ENCODE peak calls at places on chromosomes 12 and 14, in seven cellular contexts. B, K, Z, H, A, O and T are unnamed samples.
A peak's percentile ranks its signal among the peaks of the same experiment; 100 is the strongest.

GRCh38 chr12:123714302-123714627 is 2.1 kb downstream of the ATP6V0A2 start:
- DNase-seq in B (no peak), K (no peak), Z (no peak), H (no peak), A (no peak), O (no peak), T (no peak)

GRCh38 chr12:75635606-75636444 is 124.4 kb upstream of the KRR1 start:
- DNase-seq in B (peak; percentile 70), K (peak; percentile 88), Z (no peak), H (no peak), A (no peak), O (peak; percentile 96), T (peak; percentile 93)

GRCh38 chr14:100790785-100791667 is 34.9 kb upstream of the MEG3 start:
- DNase-seq in B (no peak), K (no peak), Z (no peak), H (no peak), A (no peak), O (peak; percentile 48), T (no peak)

GRCh38 chr14:103679351-103679750 is 35.9 kb downstream of the XRCC3 start:
- DNase-seq in B (no peak), K (peak; percentile 10), Z (peak; percentile 76), H (peak; percentile 42), A (peak; percentile 62), O (peak; percentile 35), T (no peak)

GRCh38 chr14:88707088-88707487 is 85.7 kb downstream of the EML5 start:
- DNase-seq in B (no peak), K (no peak), Z (no peak), H (no peak), A (no peak), O (no peak), T (no peak)

GRCh38 chr12:54378791-54379400 is 5.6 kb downstream of the ZNF385A start:
- DNase-seq in B (no peak), K (no peak), Z (peak; percentile 94), H (peak; percentile 83), A (peak; percentile 80), O (no peak), T (no peak)

GRCh38 chr14:92173668-92174067 is 51.9 kb downstream of the CPSF2 start:
- DNase-seq in B (no peak), K (no peak), Z (no peak), H (no peak), A (no peak), O (no peak), T (no peak)

GRCh38 chr14:31902915-31903646 is 174.0 kb upstream of the ARHGAP5 start:
- DNase-seq in B (no peak), K (no peak), Z (no peak), H (no peak), A (no peak), O (no peak), T (no peak)

GRCh38 chr14:102540310-102541028 is 30.9 kb upstream of the ANKRD9 start:
- DNase-seq in B (no peak), K (no peak), Z (peak; percentile 65), H (no peak), A (no peak), O (peak; percentile 24), T (no peak)

GRCh38 chr14:100665518-100666032 is 61.1 kb upstream of the DLK1 start:
- DNase-seq in B (no peak), K (no peak), Z (peak; percentile 46), H (no peak), A (no peak), O (peak; percentile 55), T (no peak)

GRCh38 chr14:96225745-96226151 is 21.1 kb downstream of the BDKRB2 start:
- DNase-seq in B (peak; percentile 21), K (peak; percentile 45), Z (peak; percentile 90), H (no peak), A (peak; percentile 56), O (peak; percentile 63), T (no peak)

GRCh38 chr14:105181542-105182295 is 607 bp upstream of the NUDT14 start:
- DNase-seq in B (no peak), K (no peak), Z (no peak), H (no peak), A (no peak), O (no peak), T (no peak)
- H3K4me3 ChIP-seq in B (no peak overlapping the region), K (no peak overlapping the region), Z (peak overlapping the region; percentile 53), H (no peak overlapping the region), A (peak overlapping the region; percentile 44), O (no peak overlapping the region), T (peak overlapping the region; percentile 18)

GRCh38 chr14:37054144-37054543 is 118.3 kb downstream of the SLC25A21 start:
- DNase-seq in B (no peak), K (no peak), Z (no peak), H (no peak), A (no peak), O (no peak), T (no peak)
- TF ChIP-seq CTCF in B (no peak), K (no peak), Z (no peak), H (no peak), A (no peak), O (no peak), T (no peak)

GRCh38 chr12:72509893-72510292 is 237.7 kb downstream of the TRHDE start:
- DNase-seq in B (no peak), K (no peak), Z (no peak), H (no peak), A (no peak), O (no peak), T (no peak)
- H3K4me3 ChIP-seq in B (no peak overlapping the region), K (no peak overlapping the region), Z (no peak overlapping the region), H (no peak overlapping the region), A (no peak overlapping the region), O (no peak overlapping the region), T (no peak overlapping the region)

DNA sequence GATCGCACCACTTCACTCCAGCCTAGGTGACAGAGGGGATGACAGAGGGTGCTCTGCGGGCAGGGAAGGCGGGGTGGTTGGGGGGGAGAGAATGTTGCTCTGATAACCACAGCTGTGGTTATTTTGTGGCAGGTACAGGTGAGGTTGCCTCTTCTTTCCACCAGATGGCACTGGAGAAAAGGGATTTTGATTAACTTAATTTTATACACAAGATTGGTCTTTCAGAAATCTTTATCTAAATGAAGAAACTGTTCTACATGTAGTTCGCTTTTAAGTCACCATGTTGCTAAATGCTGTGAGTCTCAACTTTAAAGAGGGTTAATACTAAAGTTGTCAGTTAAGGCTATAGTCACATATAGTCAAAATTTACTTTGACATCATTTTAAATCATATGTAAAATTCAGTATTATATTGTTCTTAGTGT is 25.7 kb downstream of the FGF23 start:
- DNase-seq in B (no peak), K (no peak), Z (peak; percentile 78), H (no peak), A (peak; percentile 68), O (peak; percentile 11), T (peak; percentile 6)
- TF ChIP-seq CTCF in B (peak; percentile 37), K (peak; percentile 39), Z (peak; percentile 94), H (peak; percentile 58), A (peak; percentile 61), O (peak; percentile 28), T (peak; percentile 57)

GRCh38 chr12:26195641-26196423 is 459 bp downstream of the SSPN start:
- DNase-seq in B (no peak), K (no peak), Z (peak; percentile 84), H (peak; percentile 47), A (peak; percentile 65), O (peak; percentile 45), T (no peak)
- H3K4me3 ChIP-seq in B (peak overlapping the region; percentile 55), K (peak overlapping the region; percentile 44), Z (peak overlapping the region; percentile 78), H (peak overlapping the region; percentile 58), A (peak overlapping the region; percentile 66), O (peak overlapping the region; percentile 51), T (peak overlapping the region; percentile 54)

GRCh38 chr12:74370608-74371216 is 166.9 kb upstream of the ATXN7L3B start:
- DNase-seq in B (no peak), K (no peak), Z (no peak), H (no peak), A (no peak), O (no peak), T (no peak)

GRCh38 chr12:74365178-74365964 is 172.3 kb upstream of the ATXN7L3B start:
- DNase-seq in B (no peak), K (no peak), Z (peak; percentile 81), H (no peak), A (peak; percentile 66), O (peak; percentile 68), T (peak; percentile 31)
- TF ChIP-seq CTCF in B (no peak), K (peak; percentile 47), Z (peak; percentile 65), H (no peak), A (peak; percentile 79), O (peak; percentile 67), T (peak; percentile 53)

DNA sequence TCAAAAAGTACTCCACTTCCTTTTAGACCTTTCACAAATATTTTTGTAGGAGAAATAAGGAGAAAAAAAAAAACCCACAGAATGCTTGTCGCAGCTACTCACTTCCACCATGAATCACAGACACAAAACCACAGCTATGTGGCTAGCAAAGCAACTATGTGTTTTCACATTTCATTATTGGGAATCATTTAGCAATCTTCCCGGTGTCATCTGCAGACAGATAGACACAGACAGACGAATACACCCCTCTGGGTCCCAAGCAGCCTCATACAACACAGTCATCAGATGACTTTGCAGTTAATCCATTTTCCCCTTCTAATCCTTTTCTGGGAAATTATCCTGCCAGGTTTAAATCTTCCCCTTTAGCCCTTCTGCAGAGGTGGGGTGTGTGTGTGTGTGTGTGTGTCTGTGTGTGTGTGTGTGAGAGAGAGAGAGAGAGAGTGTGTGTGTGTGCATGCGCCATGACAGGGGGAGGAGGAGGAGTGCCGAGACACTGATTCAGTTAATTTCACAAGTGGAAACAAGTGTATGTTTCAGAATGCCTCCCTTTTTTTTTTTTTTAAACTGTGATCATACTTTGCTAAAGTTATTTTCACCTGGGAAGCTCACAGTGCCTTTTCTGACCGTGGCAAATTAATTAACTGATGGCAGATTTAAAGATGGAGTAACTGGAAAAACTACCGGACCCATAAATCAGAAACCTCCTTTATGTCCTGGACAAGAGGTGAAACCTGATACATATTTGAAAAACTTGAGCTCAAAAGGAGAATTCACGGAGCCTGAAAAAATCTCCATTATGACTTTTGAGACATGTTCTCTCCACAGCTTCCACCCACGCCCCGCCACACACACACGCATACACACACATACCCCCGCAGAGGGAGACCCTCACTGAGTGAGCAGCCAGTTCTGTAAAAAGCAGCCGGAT is 39.9 kb downstream of the LTBP2 start:
- DNase-seq in B (peak; percentile 100), K (peak; percentile 96), Z (no peak), H (no peak), A (no peak), O (peak; percentile 100), T (peak; percentile 95)
- H3K4me3 ChIP-seq in B (peak overlapping the region; percentile 11), K (peak overlapping the region; percentile 25), Z (no peak overlapping the region), H (no peak overlapping the region), A (no peak overlapping the region), O (peak overlapping the region; percentile 26), T (peak overlapping the region; percentile 5)

DNA sequence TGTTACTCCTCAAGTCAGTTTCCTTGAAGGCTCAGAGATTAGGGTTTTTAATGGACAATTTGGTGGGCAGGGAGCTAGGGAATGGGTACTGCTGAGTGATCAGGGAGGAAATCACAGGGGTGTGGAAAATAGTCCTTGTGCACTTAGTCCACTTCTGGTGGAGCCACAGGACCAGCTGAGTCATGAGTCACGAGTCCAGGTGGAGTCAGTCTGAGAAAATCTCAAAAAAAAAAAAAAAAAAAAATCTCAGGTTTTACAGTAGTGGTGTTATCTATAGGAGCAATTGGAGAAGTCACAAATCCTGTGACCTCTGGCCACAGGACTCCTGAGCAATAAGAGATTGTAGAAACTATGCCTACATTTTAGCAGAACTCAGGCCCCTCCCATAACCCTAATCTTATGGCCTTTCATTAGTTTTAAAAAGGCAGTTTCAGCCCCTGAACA is 28.2 kb upstream of the AMN1 start:
- DNase-seq in B (no peak), K (no peak), Z (no peak), H (no peak), A (no peak), O (peak; percentile 59), T (no peak)
- TF ChIP-seq CTCF in B (no peak), K (no peak), Z (no peak), H (no peak), A (no peak), O (no peak), T (no peak)

GRCh38 chr14:99363616-99364290 is 91.8 kb upstream of the BCL11B start:
- DNase-seq in B (no peak), K (no peak), Z (peak; percentile 70), H (no peak), A (peak; percentile 44), O (no peak), T (no peak)
- H3K4me3 ChIP-seq in B (no peak overlapping the region), K (no peak overlapping the region), Z (no peak overlapping the region), H (no peak overlapping the region), A (no peak overlapping the region), O (no peak overlapping the region), T (no peak overlapping the region)